ENCODE peak calls at places on chromosomes 3 and 15, in five cellular contexts. One of them, this sample, is unnamed.
A peak's percentile ranks its signal among the peaks of the same experiment; 100 is the strongest.

GRCh38 chr3:194381460-194381875 is 11.9 kb upstream of the LRRC15 start:
- DNase-seq in cardiac fibroblast: no peak
- DNase-seq in glutamatergic neuron: no peak
- DNase-seq in Calu3: peak; percentile 26
- DNase-seq in NAMALWA: no peak
- DNase-seq in this sample: no peak

GRCh38 chr3:114365268-114365667 is 71.4 kb downstream of the TIGIT start:
- DNase-seq in cardiac fibroblast: no peak
- DNase-seq in Calu3: no peak
- DNase-seq in NAMALWA: no peak
- DNase-seq in glutamatergic neuron: no peak
- DNase-seq in this sample: no peak

GRCh38 chr3:186608624-186609215 is 4.1 kb upstream of the AHSG start:
- DNase-seq in Calu3: no peak
- DNase-seq in glutamatergic neuron: no peak
- DNase-seq in NAMALWA: no peak
- DNase-seq in cardiac fibroblast: no peak
- DNase-seq in this sample: no peak

GRCh38 chr15:95559875-95560394 is 770.6 kb upstream of the NR2F2 start:
- DNase-seq in Calu3: peak; percentile 24
- DNase-seq in glutamatergic neuron: no peak
- DNase-seq in cardiac fibroblast: peak; percentile 97
- DNase-seq in NAMALWA: no peak
- DNase-seq in this sample: no peak

GRCh38 chr3:53084310-53085001 is 38.6 kb upstream of the SFMBT1 start:
- DNase-seq in Calu3: no peak
- DNase-seq in glutamatergic neuron: no peak
- DNase-seq in cardiac fibroblast: no peak
- DNase-seq in NAMALWA: no peak
- DNase-seq in this sample: no peak

GRCh38 chr15:99324082-99324620 is 72.9 kb downstream of the LRRC28 start:
- DNase-seq in Calu3: no peak
- DNase-seq in NAMALWA: no peak
- DNase-seq in cardiac fibroblast: peak; percentile 93
- DNase-seq in glutamatergic neuron: no peak
- DNase-seq in this sample: no peak

GRCh38 chr3:157499342-157499963 is 3.8 kb downstream of the VEPH1 start:
- DNase-seq in NAMALWA: peak; percentile 11
- DNase-seq in Calu3: peak; percentile 93
- DNase-seq in glutamatergic neuron: peak; percentile 14
- DNase-seq in cardiac fibroblast: no peak
- DNase-seq in this sample: peak; percentile 40

GRCh38 chr3:139617656-139618268 is 60.0 kb downstream of the NMNAT3 start:
- DNase-seq in Calu3: no peak
- DNase-seq in cardiac fibroblast: no peak
- DNase-seq in glutamatergic neuron: no peak
- DNase-seq in NAMALWA: no peak
- DNase-seq in this sample: no peak

GRCh38 chr3:9183811-9184463 is 65.5 kb downstream of the SRGAP3 start:
- DNase-seq in glutamatergic neuron: peak; percentile 58
- DNase-seq in NAMALWA: no peak
- DNase-seq in Calu3: no peak
- DNase-seq in cardiac fibroblast: no peak
- DNase-seq in this sample: peak; percentile 40

GRCh38 chr3:187979543-187979942 is 174.4 kb upstream of the LPP start:
- DNase-seq in glutamatergic neuron: no peak
- DNase-seq in cardiac fibroblast: no peak
- DNase-seq in NAMALWA: peak; percentile 97
- DNase-seq in Calu3: no peak
- DNase-seq in this sample: no peak

GRCh38 chr3:133161666-133162065 is 123.5 kb downstream of the TMEM108 start:
- DNase-seq in NAMALWA: no peak
- DNase-seq in glutamatergic neuron: no peak
- DNase-seq in Calu3: no peak
- DNase-seq in cardiac fibroblast: no peak
- DNase-seq in this sample: no peak

GRCh38 chr15:69644876-69645275 is 192.3 kb downstream of the RPLP1 start:
- DNase-seq in cardiac fibroblast: no peak
- DNase-seq in NAMALWA: no peak
- DNase-seq in glutamatergic neuron: no peak
- DNase-seq in Calu3: no peak
- DNase-seq in this sample: no peak

GRCh38 chr15:35142578-35142977 is 57.5 kb upstream of the NANOGP8 start:
- DNase-seq in NAMALWA: no peak
- DNase-seq in glutamatergic neuron: no peak
- DNase-seq in cardiac fibroblast: peak; percentile 19
- DNase-seq in Calu3: no peak
- DNase-seq in this sample: no peak

GRCh38 chr3:150227839-150228238 is 180.3 kb upstream of the TSC22D2 start:
- DNase-seq in Calu3: peak; percentile 76
- DNase-seq in NAMALWA: peak; percentile 89
- DNase-seq in glutamatergic neuron: peak; percentile 83
- DNase-seq in cardiac fibroblast: peak; percentile 79
- DNase-seq in this sample: peak; percentile 59

GRCh38 chr15:74514039-74514438 is 27.0 kb upstream of the ARID3B start:
- DNase-seq in Calu3: no peak
- DNase-seq in glutamatergic neuron: no peak
- DNase-seq in cardiac fibroblast: no peak
- DNase-seq in NAMALWA: no peak
- DNase-seq in this sample: no peak

GRCh38 chr3:168884353-168884903 is 779.1 kb downstream of the MECOM start:
- DNase-seq in glutamatergic neuron: no peak
- DNase-seq in Calu3: peak; percentile 80
- DNase-seq in cardiac fibroblast: peak; percentile 94
- DNase-seq in NAMALWA: no peak
- DNase-seq in this sample: no peak

GRCh38 chr3:34864011-34864410 is 775.3 kb upstream of the ARPP21 start:
- DNase-seq in glutamatergic neuron: no peak
- DNase-seq in Calu3: no peak
- DNase-seq in NAMALWA: no peak
- DNase-seq in cardiac fibroblast: peak; percentile 19
- DNase-seq in this sample: no peak

GRCh38 chr3:115819785-115820384 is 196.6 kb downstream of the GAP43 start:
- DNase-seq in NAMALWA: peak; percentile 88
- DNase-seq in Calu3: peak; percentile 61
- DNase-seq in glutamatergic neuron: peak; percentile 46
- DNase-seq in cardiac fibroblast: peak; percentile 93
- DNase-seq in this sample: peak; percentile 31

GRCh38 chr15:91482799-91483198 is 370.7 kb upstream of the SLCO3A1 start:
- DNase-seq in cardiac fibroblast: no peak
- DNase-seq in glutamatergic neuron: no peak
- DNase-seq in NAMALWA: no peak
- DNase-seq in Calu3: no peak
- DNase-seq in this sample: no peak

GRCh38 chr3:149480326-149481017 is 6.0 kb downstream of the TM4SF4 start:
- DNase-seq in Calu3: peak; percentile 97
- DNase-seq in glutamatergic neuron: peak; percentile 81
- DNase-seq in NAMALWA: peak; percentile 75
- DNase-seq in cardiac fibroblast: peak; percentile 95
- DNase-seq in this sample: peak; percentile 79

GRCh38 chr15:73908030-73908821 is 18.0 kb upstream of the LOXL1 start:
- DNase-seq in NAMALWA: peak; percentile 75
- DNase-seq in Calu3: peak; percentile 91
- DNase-seq in cardiac fibroblast: peak; percentile 80
- DNase-seq in glutamatergic neuron: peak; percentile 94
- DNase-seq in this sample: peak; percentile 3

GRCh38 chr15:41104234-41104633 is 11.8 kb downstream of the INO80 start:
- DNase-seq in NAMALWA: no peak
- DNase-seq in Calu3: no peak
- DNase-seq in glutamatergic neuron: no peak
- DNase-seq in cardiac fibroblast: peak; percentile 72
- DNase-seq in this sample: no peak

GRCh38 chr3:110685630-110686029 is 386.0 kb upstream of the NECTIN3 start:
- DNase-seq in glutamatergic neuron: no peak
- DNase-seq in Calu3: no peak
- DNase-seq in NAMALWA: no peak
- DNase-seq in cardiac fibroblast: no peak
- DNase-seq in this sample: no peak

GRCh38 chr3:171462224-171462623 is 2.0 kb upstream of the TNIK start:
- DNase-seq in glutamatergic neuron: no peak
- DNase-seq in NAMALWA: no peak
- DNase-seq in cardiac fibroblast: no peak
- DNase-seq in Calu3: no peak
- DNase-seq in this sample: no peak

GRCh38 chr3:13852638-13853009 is 27.2 kb downstream of the WNT7A start:
- DNase-seq in glutamatergic neuron: no peak
- DNase-seq in NAMALWA: no peak
- DNase-seq in Calu3: peak; percentile 46
- DNase-seq in cardiac fibroblast: no peak
- DNase-seq in this sample: no peak

GRCh38 chr3:106088899-106089298 is 220.1 kb upstream of the CBLB start:
- DNase-seq in NAMALWA: no peak
- DNase-seq in glutamatergic neuron: no peak
- DNase-seq in cardiac fibroblast: no peak
- DNase-seq in Calu3: no peak
- DNase-seq in this sample: no peak

This sample was measured in NCI-H526 treated with DMSO at 0.1 percent for 48 hours.